ENCODE peak calls at places on chromosomes 11 and 22, in nine cellular contexts. H, G, W, M, P, Q, T, U and E are unnamed samples.

GRCh38 chr11:47494996-47495855 is 46.3 kb upstream of the RAPSN start:
- DNase-seq in H (no peak), G (peak; percentile 67), W (no peak), M (no peak), P (peak; percentile 95), Q (no peak), T (peak; percentile 91), U (no peak), E (no peak)

GRCh38 chr11:115226556-115226955 is 277.7 kb downstream of the CADM1 start:
- DNase-seq in H (no peak), G (peak; percentile 5), W (peak; percentile 92), M (no peak), P (peak; percentile 90), Q (peak; percentile 66), T (no peak), U (no peak), E (peak; percentile 75)

GRCh38 chr11:20342347-20343279 is 20.9 kb upstream of the HTATIP2 start:
- DNase-seq in H (no peak), G (no peak), W (no peak), M (no peak), P (no peak), Q (no peak), T (no peak), U (no peak), E (no peak)

GRCh38 chr11:111735262-111736116 is 30.7 kb downstream of the PPP2R1B start:
- DNase-seq in H (peak; percentile 93), G (peak; percentile 99), W (peak; percentile 99), M (peak; percentile 73), P (peak; percentile 98), Q (peak; percentile 96), T (peak; percentile 99), U (peak; percentile 94), E (peak; percentile 99)

GRCh38 chr11:11735586-11735985 is 106.2 kb upstream of the USP47 start:
- DNase-seq in H (no peak), G (no peak), W (no peak), M (no peak), P (no peak), Q (no peak), T (no peak), U (no peak), E (no peak)

GRCh38 chr11:121536116-121536515 is 83.3 kb upstream of the SORL1-AS1 start:
- DNase-seq in H (no peak), G (no peak), W (no peak), M (no peak), P (no peak), Q (no peak), T (no peak), U (no peak), E (no peak)

GRCh38 chr11:134555510-134555909 is 143.5 kb upstream of the B3GAT1 start:
- DNase-seq in H (peak; percentile 54), G (no peak), W (no peak), M (no peak), P (no peak), Q (no peak), T (no peak), U (no peak), E (no peak)

GRCh38 chr22:42701694-42702093 is 19.0 kb downstream of the A4GALT start:
- DNase-seq in H (no peak), G (no peak), W (no peak), M (no peak), P (no peak), Q (no peak), T (no peak), U (no peak), E (no peak)

GRCh38 chr11:69497221-69497787 is 15.8 kb downstream of the LINC01488 start:
- DNase-seq in H (peak; percentile 92), G (peak; percentile 96), W (peak; percentile 98), M (peak; percentile 84), P (peak; percentile 98), Q (peak; percentile 55), T (peak; percentile 97), U (peak; percentile 93), E (peak; percentile 96)

GRCh38 chr11:62755086-62755615 is 1.2 kb upstream of the ZBTB3 start:
- DNase-seq in H (no peak), G (no peak), W (no peak), M (no peak), P (no peak), Q (no peak), T (no peak), U (peak; percentile 24), E (no peak)

GRCh38 chr11:35066783-35067476 is 72.0 kb upstream of the CD44 start:
- DNase-seq in H (no peak), G (no peak), W (no peak), M (no peak), P (no peak), Q (no peak), T (no peak), U (no peak), E (no peak)

GRCh38 chr11:9150501-9150900 is 59.1 kb upstream of the SCUBE2 start:
- DNase-seq in H (no peak), G (peak; percentile 73), W (peak; percentile 66), M (no peak), P (peak; percentile 67), Q (peak; percentile 84), T (peak; percentile 76), U (no peak), E (peak; percentile 91)

GRCh38 chr11:78460468-78460867 is 42.8 kb upstream of the GAB2 start:
- DNase-seq in H (no peak), G (no peak), W (peak; percentile 52), M (no peak), P (peak; percentile 15), Q (peak; percentile 35), T (peak; percentile 9), U (no peak), E (peak; percentile 31)

GRCh38 chr11:73269353-73270088 is 2.6 kb upstream of the P2RY6 start:
- DNase-seq in H (peak; percentile 38), G (no peak), W (no peak), M (no peak), P (no peak), Q (peak; percentile 38), T (no peak), U (no peak), E (no peak)

GRCh38 chr22:26339755-26340154 is 89.3 kb upstream of the ASPHD2 start:
- DNase-seq in H (no peak), G (no peak), W (no peak), M (no peak), P (no peak), Q (no peak), T (no peak), U (no peak), E (no peak)

GRCh38 chr22:23532756-23533155 is 47.3 kb downstream of the IGLL1 start:
- DNase-seq in H (no peak), G (no peak), W (no peak), M (no peak), P (no peak), Q (no peak), T (no peak), U (peak; percentile 36), E (no peak)

DNA sequence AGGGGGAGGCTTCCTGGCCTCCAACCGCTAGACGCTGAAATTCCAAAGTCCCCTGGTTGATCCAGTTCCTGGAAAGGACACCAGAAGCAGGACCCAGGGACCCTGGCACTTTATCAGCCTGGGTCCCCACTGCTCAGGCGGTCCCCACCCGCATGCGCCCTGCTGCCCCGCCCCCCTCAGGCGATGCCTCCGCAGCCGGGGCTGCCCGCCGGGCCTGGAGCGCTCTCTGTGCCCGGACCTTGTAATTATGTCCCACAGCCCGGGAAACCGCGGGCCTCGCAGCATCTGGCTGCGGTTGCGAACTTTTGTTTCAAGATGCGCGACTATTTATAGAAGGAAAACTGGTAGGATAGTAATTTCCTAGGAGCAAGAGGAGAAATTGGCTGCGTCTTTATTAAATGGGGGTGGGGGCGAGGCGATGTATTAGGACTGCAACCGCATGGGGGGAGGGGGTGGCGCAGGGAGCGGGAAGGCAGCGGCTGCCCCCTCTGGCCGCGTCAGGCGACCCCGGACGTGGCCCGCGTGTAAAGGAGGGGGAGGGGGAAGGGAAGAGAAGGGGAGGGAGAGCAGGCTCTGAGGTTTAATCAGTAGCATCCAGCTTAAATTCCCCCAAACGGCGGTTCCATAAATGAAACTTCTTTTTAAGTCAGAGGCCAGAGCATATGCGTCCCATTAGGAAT is 6.1 kb downstream of the WNT7B start:
- DNase-seq in H (no peak), G (no peak), W (peak; percentile 74), M (no peak), P (peak; percentile 58), Q (no peak), T (no peak), U (no peak), E (no peak)
- H3K4me3 ChIP-seq in H (peak overlapping the region; percentile 30), G (peak overlapping the region; percentile 36), W (peak overlapping the region; percentile 56), M (peak overlapping the region; percentile 22), P (peak overlapping the region; percentile 41), Q (peak overlapping the region; percentile 15), T (peak overlapping the region; percentile 41), U (peak overlapping the region; percentile 21), E (peak overlapping the region; percentile 31)

DNA sequence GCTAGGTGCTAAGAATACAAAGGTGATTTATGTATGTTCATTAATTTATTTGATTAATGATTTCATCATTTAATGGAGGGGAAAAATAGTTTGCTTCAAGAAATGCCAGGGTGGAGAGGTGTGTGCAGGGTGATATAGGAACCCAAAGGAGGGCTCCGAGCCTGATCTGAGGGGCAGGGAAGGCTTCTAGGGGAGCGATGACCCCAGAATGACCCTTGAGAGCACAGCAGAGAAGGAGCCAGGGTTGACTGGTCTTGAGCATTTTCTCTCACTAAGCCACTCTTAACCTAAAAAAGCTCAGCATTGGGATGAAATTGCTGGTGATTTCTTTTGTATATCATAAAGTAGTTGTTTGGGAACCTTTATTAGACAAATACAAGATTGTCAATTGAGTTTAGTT is 35.1 kb downstream of the HIPK3 start:
- DNase-seq in H (no peak), G (no peak), W (no peak), M (no peak), P (no peak), Q (no peak), T (no peak), U (no peak), E (no peak)
- H3K4me3 ChIP-seq in H (no peak overlapping the region), G (no peak overlapping the region), W (no peak overlapping the region), M (no peak overlapping the region), P (no peak overlapping the region), Q (no peak overlapping the region), T (no peak overlapping the region), U (peak overlapping the region; percentile 26), E (no peak overlapping the region)

DNA sequence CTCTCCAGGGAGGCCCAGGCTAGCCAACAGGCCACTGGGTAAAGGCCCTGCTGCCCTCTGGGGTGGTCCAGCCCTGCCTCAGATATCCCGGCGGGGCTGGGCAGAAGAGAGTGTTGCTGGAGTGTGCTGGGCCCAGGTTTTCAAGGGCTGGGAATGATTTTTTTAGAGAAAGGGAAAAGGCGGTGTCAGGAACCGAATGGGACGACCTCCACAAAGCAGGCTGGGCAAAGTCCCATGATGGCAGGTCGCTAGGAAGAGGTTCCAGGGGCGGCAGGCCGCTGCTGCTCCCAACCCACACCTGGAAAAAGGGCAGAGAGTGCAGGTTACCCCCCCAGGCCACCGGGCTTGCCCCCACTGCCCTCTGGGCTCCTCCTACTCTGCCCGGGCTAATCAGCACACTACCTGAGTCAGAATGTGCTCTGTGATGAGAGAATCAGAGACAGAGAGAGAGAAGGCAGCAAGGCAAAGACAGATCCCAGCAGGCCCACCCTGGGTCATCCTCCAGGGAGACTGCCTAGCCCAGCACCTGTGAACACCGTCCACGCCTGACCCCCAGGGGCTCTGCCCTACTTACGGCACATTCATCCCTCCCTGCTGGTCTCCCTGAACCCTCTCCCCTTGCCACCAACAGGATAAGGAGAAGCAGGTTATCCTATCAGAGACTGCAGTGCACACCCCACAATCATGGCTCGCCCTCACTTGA is 4.6 kb downstream of the PATZ1 start:
- DNase-seq in H (no peak), G (no peak), W (no peak), M (no peak), P (no peak), Q (no peak), T (no peak), U (no peak), E (no peak)
- H3K4me3 ChIP-seq in H (no peak overlapping the region), G (no peak overlapping the region), W (no peak overlapping the region), M (no peak overlapping the region), P (no peak overlapping the region), Q (no peak overlapping the region), T (no peak overlapping the region), U (peak overlapping the region; percentile 53), E (no peak overlapping the region)

GRCh38 chr22:48952256-48953102 is 875.2 kb downstream of the BRD1 start:
- DNase-seq in H (peak; percentile 43), G (no peak), W (no peak), M (no peak), P (no peak), Q (no peak), T (no peak), U (no peak), E (no peak)
- H3K4me3 ChIP-seq in H (no peak overlapping the region), G (no peak overlapping the region), W (no peak overlapping the region), M (no peak overlapping the region), P (no peak overlapping the region), Q (no peak overlapping the region), T (no peak overlapping the region), U (no peak overlapping the region), E (no peak overlapping the region)